ENCODE peak calls at places on chromosomes 13 and 19, in five cellular contexts. J is uterus, K is tibial nerve, W is endothelial cell of umbilical vein, E is left lung. U is an unnamed sample.

GRCh38 chr13:67574320-67575233 is 344.4 kb upstream of the PCDH9 start:
- DNase-seq in E (no peak), J (no peak), W (no peak), K (no peak), U (no peak)

GRCh38 chr19:58409010-58409790 is 751 bp downstream of the ZNF584 start:
- DNase-seq in E (no peak), J (no peak), W (peak), K (no peak), U (no peak)

GRCh38 chr19:16075430-16076153 is 703 bp upstream of the TPM4 start:
- DNase-seq in J (no peak), W (no peak), K (no peak), E (no peak), U (no peak)

GRCh38 chr13:98570929-98571372 is 6.0 kb downstream of the STK24 start:
- DNase-seq in E (no peak), J (peak), W (peak), K (no peak), U (no peak)

GRCh38 chr13:79910869-79911540 is 429.9 kb downstream of the SPRY2 start:
- DNase-seq in W (no peak), J (no peak), E (no peak), K (no peak), U (no peak)

GRCh38 chr13:99892866-99893504 is 78.6 kb downstream of the ZIC5 start:
- DNase-seq in J (no peak), E (no peak), K (no peak), W (no peak), U (no peak)

GRCh38 chr13:27868639-27869435 is 51.0 kb upstream of the PDX1 start:
- DNase-seq in E (no peak), W (peak), J (no peak), K (no peak), U (no peak)

GRCh38 chr19:44142014-44142523 is 715 bp downstream of the ZNF234 start:
- DNase-seq in W (peak), J (no peak), K (no peak), E (no peak), U (no peak)

GRCh38 chr19:39151209-39151608 is 25.6 kb downstream of the PAK4 start:
- DNase-seq in W (no peak), K (no peak), J (no peak), E (peak), U (no peak)

GRCh38 chr13:93857126-93857525 is 622.4 kb downstream of the DCT start:
- DNase-seq in E (no peak), K (no peak), J (no peak), W (no peak), U (no peak)

GRCh38 chr19:57362997-57363705 is at the start of the genes TRAPPC2B and ZNF547:
- DNase-seq in E (peak), J (peak), W (peak), K (peak), U (peak)

GRCh38 chr13:75217949-75218348 is 264.0 kb downstream of the TBC1D4 start:
- DNase-seq in J (no peak), E (no peak), K (no peak), W (no peak), U (no peak)

GRCh38 chr19:54430306-54431254 is 15.3 kb downstream of the TTYH1 start:
- DNase-seq in W (peak), K (no peak), J (no peak), E (peak), U (no peak)
- TF ChIP-seq CTCF in W (no peak), K (no peak), J (no peak), E (no peak), U (peak)

GRCh38 chr19:850221-850978 is 1.7 kb upstream of the ELANE start:
- DNase-seq in E (peak), W (no peak), K (peak), J (peak), U (no peak)
- H3K27ac ChIP-seq in E (peak), W (no peak), K (peak), J (peak), U (no peak)

GRCh38 chr13:35278917-35279316 is 197.6 kb downstream of the MAB21L1 start:
- DNase-seq in W (no peak), J (no peak), E (no peak), K (no peak), U (no peak)
- TF ChIP-seq CTCF in W (no peak), J (no peak), E (no peak), K (no peak), U (no peak)

GRCh38 chr13:23748109-23748508 is 141.1 kb downstream of the MIPEP start:
- DNase-seq in W (no peak), J (no peak), K (no peak), E (no peak), U (no peak)
- H3K27ac ChIP-seq in W (no peak), J (no peak), K (no peak), E (no peak), U (no peak)

GRCh38 chr13:105545811-105546210 is 989.7 kb downstream of the EFNB2 start:
- DNase-seq in W (no peak), J (no peak), K (no peak), E (no peak), U (no peak)
- TF ChIP-seq CTCF in W (no peak), J (no peak), K (no peak), E (no peak), U (no peak)

GRCh38 chr19:1918975-1919374 is 13.8 kb downstream of the ADAT3 start:
- DNase-seq in J (no peak), E (peak), W (no peak), K (no peak), U (no peak)
- H3K27ac ChIP-seq in J (no peak), E (no peak), W (no peak), K (no peak), U (no peak)

GRCh38 chr19:19404879-19405860 is at the start of gene GATAD2A:
- DNase-seq in E (peak), W (peak), J (peak), K (peak), U (peak)
- TF ChIP-seq CTCF in E (no peak), W (peak), J (peak), K (peak), U (peak)

GRCh38 chr19:12140545-12141404 is 625 bp upstream of the ZNF20 start:
- DNase-seq in K (peak), J (peak), E (peak), W (peak), U (peak)
- H3K27ac ChIP-seq in K (peak), J (peak), E (no peak), W (no peak), U (no peak)

DNA sequence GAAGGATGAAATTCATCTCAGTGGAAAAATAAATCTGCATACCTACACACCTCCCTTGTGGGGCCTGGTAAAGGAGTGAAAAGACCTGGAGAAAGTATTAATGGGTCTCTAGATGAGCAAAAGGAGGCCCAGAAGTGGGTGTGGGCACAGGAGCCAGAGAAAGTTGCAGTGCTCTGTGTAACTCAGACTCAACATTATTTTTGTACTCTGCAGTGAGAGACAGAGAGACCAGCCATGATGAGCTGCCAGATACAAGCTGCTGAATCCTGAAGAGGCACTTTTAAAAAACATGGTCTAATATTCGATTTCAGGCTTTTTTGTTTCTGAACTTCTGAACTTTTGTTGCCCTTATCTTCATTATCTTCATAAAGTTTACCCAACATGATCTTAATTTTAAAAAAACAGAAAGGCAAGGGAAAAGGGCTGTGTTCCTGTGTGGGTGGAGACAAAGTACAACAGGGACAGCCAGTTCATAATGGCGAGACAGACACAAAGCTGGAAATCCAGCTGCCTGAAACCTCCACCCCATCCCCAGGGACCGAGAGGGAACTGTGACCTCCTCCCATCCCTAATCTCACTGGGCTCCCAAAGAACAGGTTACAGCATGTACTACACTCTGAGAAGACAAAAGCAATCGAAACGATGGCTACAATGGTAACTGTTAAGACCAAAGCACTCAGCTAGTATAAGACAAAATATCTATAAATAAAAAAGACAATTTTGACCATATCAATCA is 77.2 kb downstream of the KLF12 start:
- DNase-seq in K (no peak), E (no peak), W (no peak), J (peak), U (no peak)
- TF ChIP-seq CTCF in K (no peak), E (no peak), W (no peak), J (no peak), U (no peak)